ENCODE peak calls at places on chromosomes 16 and 17, in seven cellular contexts. T is SJSA1; V is IMR-90; A is lower lobe of right lung; G is sigmoid colon; I is right atrium auricular region; W is naive thymus-derived CD4-positive, alpha-beta T cell. L is an unnamed sample. For H3K4me1 and H3K27me3, the result is how much of the 10 kb centered on the place peaks cover.

GRCh38 chr16:49183911-49184310 is 97.7 kb downstream of the CBLN1 start:
- DNase-seq in V (no peak), W (no peak), A (no peak), I (no peak), T (peak), G (no peak), L (no peak)

GRCh38 chr17:55264273-55264639 is 504 bp upstream of the HLF start:
- DNase-seq in I (no peak), V (no peak), G (no peak), W (no peak), T (no peak), A (no peak), L (peak)

GRCh38 chr17:39219647-39220154 is 6.0 kb downstream of the STAC2 start:
- DNase-seq in W (no peak), T (no peak), G (no peak), I (no peak), V (no peak), A (no peak), L (no peak)

GRCh38 chr16:47924950-47925349 is 230.8 kb downstream of the ABCC12 start:
- DNase-seq in V (no peak), W (no peak), A (no peak), G (no peak), I (no peak), T (no peak), L (no peak)

GRCh38 chr17:63490321-63490720 is 13.5 kb downstream of the ACE start:
- DNase-seq in T (no peak), I (no peak), A (no peak), V (no peak), G (no peak), W (no peak), L (no peak)

GRCh38 chr17:39229274-39229913 is 3.6 kb upstream of the STAC2 start:
- DNase-seq in G (no peak), A (no peak), V (peak), I (no peak), W (no peak), T (peak), L (no peak)

GRCh38 chr16:11390573-11391495 is 45.6 kb downstream of the RMI2 start:
- DNase-seq in G (peak), W (no peak), I (no peak), V (no peak), A (peak), T (no peak), L (no peak)

GRCh38 chr17:42519546-42520444 is 16.2 kb upstream of the NAGLU start:
- DNase-seq in W (no peak), V (peak), I (peak), A (peak), T (peak), G (peak), L (peak)

GRCh38 chr16:81214745-81215166 is 23.7 kb upstream of the BCO1 start:
- DNase-seq in A (no peak), I (no peak), W (no peak), T (no peak), V (peak), G (no peak), L (no peak)

GRCh38 chr17:80428363-80428762 is 13.4 kb downstream of the ENDOV start:
- DNase-seq in V (no peak), A (peak), G (no peak), T (no peak), W (no peak), I (no peak), L (no peak)

GRCh38 chr16:57091200-57091989 is 988 bp upstream of the CPNE2 start:
- DNase-seq in V (peak), G (peak), A (peak), T (peak), I (peak), W (no peak), L (peak)

GRCh38 chr17:57294629-57295501 is 38.5 kb downstream of the MSI2 start:
- DNase-seq in T (peak), V (peak), G (no peak), A (no peak), W (no peak), I (no peak), L (peak)

GRCh38 chr17:63984651-63985386 is 12.1 kb upstream of the SCN4A start:
- DNase-seq in I (peak), G (no peak), V (peak), W (no peak), A (no peak), T (peak), L (peak)

GRCh38 chr17:48541574-48542113 is 3.3 kb downstream of the HOXB2 start:
- DNase-seq in W (peak), T (no peak), G (peak), A (no peak), V (peak), I (no peak), L (peak)

GRCh38 chr16:25108054-25108453 is 3.5 kb upstream of the LCMT1 start:
- DNase-seq in T (no peak), W (peak), V (no peak), G (no peak), I (no peak), A (no peak), L (peak)

GRCh38 chr16:30941600-30942420 is 7.1 kb upstream of the ORAI3 start:
- DNase-seq in V (peak), G (peak), I (peak), W (peak), A (peak), T (peak), L (peak)

GRCh38 chr16:69334696-69335095 is 4.3 kb upstream of the PDF start:
- DNase-seq in G (no peak), V (no peak), A (no peak), I (no peak), T (no peak), W (no peak), L (no peak)

GRCh38 chr17:52106638-52107261 is 51.8 kb downstream of the CA10 start:
- DNase-seq in I (peak), W (peak), V (no peak), A (no peak), T (peak), G (no peak), L (peak)

GRCh38 chr16:56742030-56742984 is 12.4 kb downstream of the NUP93 start:
- DNase-seq in G (no peak), A (no peak), I (no peak), V (peak), W (no peak), T (peak), L (no peak)

GRCh38 chr16:83365166-83365565 is 442.6 kb upstream of the HSBP1 start:
- DNase-seq in T (no peak), V (peak), W (no peak), G (no peak), A (no peak), I (no peak), L (no peak)

DNA sequence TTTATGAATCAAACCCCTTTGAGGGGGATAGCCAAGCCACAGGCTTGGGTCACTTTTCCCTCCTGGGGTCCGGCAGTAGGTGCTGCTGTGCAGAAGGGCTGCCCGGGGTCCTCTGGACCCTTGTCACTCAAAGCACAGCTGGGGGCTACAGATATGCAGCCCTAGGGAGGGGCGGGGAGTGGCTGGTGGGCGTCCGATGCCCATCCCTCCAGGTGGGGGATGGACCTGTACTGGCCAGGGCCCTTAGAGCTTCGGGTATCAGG is 598 bp downstream of the VASN start:
- DNase-seq in V (no peak), A (no peak), T (peak), G (no peak), W (no peak), I (no peak), L (no peak)
- H3K4me1 ChIP-seq in V (under half), A (half or more), T (half or more), G (half or more), W (under half), I (half or more), L (under half)

GRCh38 chr16:36336-36984 is 16.9 kb downstream of the POLR3K start:
- DNase-seq in T (no peak), G (no peak), W (no peak), V (no peak), A (no peak), I (no peak), L (no peak)

GRCh38 chr16:37511-37910 is 15.9 kb downstream of the POLR3K start:
- DNase-seq in I (no peak), A (peak), W (no peak), G (no peak), V (no peak), T (no peak), L (no peak)

GRCh38 chr16:35011-35775 is 18.2 kb downstream of the POLR3K start:
- DNase-seq in T (no peak), W (no peak), G (peak), A (peak), V (no peak), I (no peak), L (no peak)

GRCh38 chr16:33877-34707 is 19.3 kb downstream of the POLR3K start:
- DNase-seq in W (no peak), I (no peak), T (no peak), V (no peak), A (peak), G (peak), L (no peak)

GRCh38 chr16:35776-36305 is 17.6 kb downstream of the POLR3K start:
- DNase-seq in T (no peak), G (no peak), I (no peak), W (no peak), A (no peak), V (no peak), L (no peak)
- H3K4me3 ChIP-seq in T (no peak), G (no peak), I (no peak), W (no peak), A (no peak), V (no peak), L (no peak)

GRCh38 chr17:1300580-1300905 is 21.1 kb downstream of the TRARG1 start:
- DNase-seq in W (no peak), G (no peak), A (no peak), V (no peak), I (no peak), T (no peak), L (no peak)
- H3K27me3 ChIP-seq in W (under half), G (under half), A (under half), V (half or more), I (under half), T (under half), L (under half)

DNA sequence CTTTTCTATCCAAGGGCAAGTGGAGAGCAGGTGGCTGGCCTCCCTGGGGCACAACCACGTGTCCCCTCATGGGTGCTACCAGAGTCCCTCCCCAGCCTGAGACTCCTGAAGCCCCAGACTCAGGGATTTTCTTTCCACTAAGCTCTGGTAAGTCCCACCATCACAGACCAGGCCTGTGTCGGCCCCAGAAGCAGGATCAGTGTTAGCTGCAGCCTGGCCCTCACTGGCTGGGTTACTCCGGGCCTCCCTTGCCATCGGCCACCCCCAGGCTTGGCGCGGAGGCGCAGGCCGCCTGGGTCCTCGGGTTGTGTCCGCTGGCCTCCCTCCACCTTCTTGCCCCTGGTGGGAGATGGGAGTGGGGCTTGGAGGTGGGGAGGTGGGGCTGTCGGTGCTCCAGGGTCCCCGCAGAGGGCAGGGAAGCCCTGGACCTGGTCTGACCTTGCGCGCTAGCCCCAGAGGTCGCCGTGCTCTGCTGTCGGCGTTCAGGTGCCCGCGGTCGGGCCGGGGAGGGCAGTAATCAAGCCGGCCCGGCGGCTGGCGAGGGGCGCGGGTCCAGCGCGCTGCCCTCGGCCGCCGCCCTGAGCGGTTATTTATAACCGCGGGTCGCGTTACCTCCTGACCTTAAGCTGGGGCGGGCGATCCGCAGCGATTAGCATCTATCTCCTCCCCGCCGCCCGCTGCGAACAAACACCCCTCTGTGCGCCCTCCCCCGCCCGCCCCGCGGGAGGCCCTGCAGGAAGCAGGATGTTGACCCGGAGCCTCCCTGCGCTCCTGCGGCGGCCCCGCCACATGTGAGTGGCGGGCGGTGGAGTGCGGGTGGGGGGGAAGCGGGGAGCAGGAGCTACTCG is 78.1 kb upstream of the TOB1 start:
- DNase-seq in G (peak), I (no peak), W (peak), V (peak), A (peak), T (no peak), L (peak)
- H3K4me1 ChIP-seq in G (under half), I (under half), W (under half), V (under half), A (under half), T (under half), L (under half)

GRCh38 chr16:53055603-53056527 is 1.1 kb downstream of the CHD9 start:
- DNase-seq in V (peak), I (peak), W (no peak), A (no peak), T (peak), G (peak), L (peak)
- H3K4me3 ChIP-seq in V (peak), I (peak), W (peak), A (peak), T (peak), G (peak), L (peak)

DNA sequence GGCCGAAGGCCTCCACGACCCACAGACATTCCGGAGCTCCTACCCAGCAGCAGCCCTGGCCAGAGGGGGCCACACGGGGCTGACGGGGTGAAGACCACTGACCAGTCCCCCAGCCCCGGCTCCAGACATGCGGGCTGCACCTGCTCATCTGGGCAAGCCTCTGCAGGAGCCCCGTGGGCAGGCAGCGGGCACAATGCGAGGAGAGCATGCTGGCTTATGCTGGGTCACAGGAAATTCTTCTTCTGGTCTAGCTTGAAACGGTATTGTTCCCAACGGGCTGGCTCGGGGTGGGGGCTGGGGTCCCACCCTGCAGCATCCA is 1.4 kb upstream of the HS3ST6 start:
- DNase-seq in W (no peak), I (no peak), V (no peak), A (no peak), G (no peak), T (no peak), L (no peak)
- H3K27me3 ChIP-seq in W (under half), I (under half), V (half or more), A (half or more), G (half or more), T (half or more), L (under half)

GRCh38 chr17:65177901-65178300 is 40.7 kb downstream of the RGS9 start:
- DNase-seq in T (no peak), V (peak), G (no peak), A (no peak), W (no peak), I (no peak), L (no peak)
- H3K4me1 ChIP-seq in T (under half), V (under half), G (under half), A (under half), W (under half), I (under half), L (under half)

GRCh38 chr17:15408803-15409202 is 58.6 kb downstream of the CDRT4 start:
- DNase-seq in V (no peak), A (no peak), W (no peak), I (no peak), T (no peak), G (no peak), L (no peak)

GRCh38 chr17:15411556-15412198 is 55.7 kb downstream of the CDRT4 start:
- DNase-seq in T (no peak), V (no peak), W (no peak), I (peak), G (peak), A (no peak), L (no peak)

GRCh38 chr17:15412606-15413005 is 54.8 kb downstream of the CDRT4 start:
- DNase-seq in A (no peak), G (peak), W (no peak), V (no peak), T (no peak), I (no peak), L (peak)

GRCh38 chr17:15413101-15413750 is 54.2 kb downstream of the CDRT4 start:
- DNase-seq in I (no peak), W (no peak), G (no peak), V (no peak), T (no peak), A (no peak), L (peak)

GRCh38 chr17:15409721-15410247 is 57.6 kb downstream of the CDRT4 start:
- DNase-seq in V (peak), T (peak), A (no peak), W (no peak), G (peak), I (peak), L (peak)
- H3K4me3 ChIP-seq in V (peak), T (peak), A (no peak), W (no peak), G (peak), I (peak), L (no peak)

L was measured in SJCRH30.